ENCODE peak calls at places on chromosomes 1 and 21, in nine cellular contexts. A, J, G, W, N, Q, H, V and R are unnamed samples.
A peak's percentile ranks its signal among the peaks of the same experiment; 100 is the strongest.

GRCh38 chr1:240258910-240259309 is 167.2 kb downstream of the FMN2 start:
- DNase-seq in A (no peak), J (no peak), G (no peak), W (no peak), N (no peak), Q (no peak), H (no peak), V (no peak), R (no peak)

GRCh38 chr1:31818204-31818603 is 2.4 kb upstream of the SPOCD1 start:
- DNase-seq in A (no peak), J (no peak), G (no peak), W (no peak), N (no peak), Q (no peak), H (no peak), V (no peak), R (no peak)

GRCh38 chr1:5921671-5922070 is 70.6 kb downstream of the NPHP4 start:
- DNase-seq in A (no peak), J (no peak), G (no peak), W (no peak), N (no peak), Q (no peak), H (no peak), V (no peak), R (no peak)

GRCh38 chr1:238281418-238281817 is 390.7 kb upstream of the ZP4 start:
- DNase-seq in A (no peak), J (no peak), G (no peak), W (peak; percentile 43), N (no peak), Q (no peak), H (no peak), V (no peak), R (no peak)

GRCh38 chr1:180926164-180926981 is 13.7 kb downstream of the KIAA1614 start:
- DNase-seq in A (no peak), J (no peak), G (no peak), W (no peak), N (peak; percentile 96), Q (peak; percentile 55), H (no peak), V (no peak), R (no peak)

GRCh38 chr1:168235548-168235885 is 9.7 kb downstream of the SFT2D2 start:
- DNase-seq in A (no peak), J (no peak), G (no peak), W (no peak), N (no peak), Q (no peak), H (no peak), V (no peak), R (no peak)

GRCh38 chr1:158163000-158163947 is 17.4 kb upstream of the CD1D start:
- DNase-seq in A (no peak), J (no peak), G (no peak), W (no peak), N (no peak), Q (no peak), H (no peak), V (no peak), R (no peak)

GRCh38 chr1:108049083-108049819 is 84.3 kb upstream of the VAV3 start:
- DNase-seq in A (no peak), J (no peak), G (peak; percentile 21), W (peak; percentile 93), N (peak; percentile 16), Q (peak; percentile 19), H (no peak), V (no peak), R (no peak)

GRCh38 chr1:213570487-213570886 is 417.3 kb upstream of the PROX1 start:
- DNase-seq in A (no peak), J (no peak), G (no peak), W (peak; percentile 24), N (no peak), Q (no peak), H (no peak), V (no peak), R (no peak)

GRCh38 chr1:200090252-200091159 is 63.0 kb downstream of the NR5A2 start:
- DNase-seq in A (no peak), J (no peak), G (no peak), W (peak; percentile 47), N (no peak), Q (no peak), H (no peak), V (no peak), R (no peak)

GRCh38 chr1:163928649-163929048 is 606.9 kb downstream of the NUF2 start:
- DNase-seq in A (no peak), J (no peak), G (no peak), W (no peak), N (no peak), Q (no peak), H (no peak), V (no peak), R (no peak)

GRCh38 chr1:56362994-56363770 is 216.2 kb downstream of the PLPP3 start:
- DNase-seq in A (no peak), J (no peak), G (no peak), W (no peak), N (peak; percentile 40), Q (peak; percentile 13), H (no peak), V (no peak), R (no peak)

GRCh38 chr21:39451332-39452206 is at the start of gene SH3BGR:
- DNase-seq in A (peak; percentile 85), J (no peak), G (no peak), W (peak; percentile 38), N (peak; percentile 35), Q (peak; percentile 40), H (no peak), V (no peak), R (no peak)

GRCh38 chr1:43786975-43787374 is 79.6 kb downstream of the ST3GAL3 start:
- DNase-seq in A (no peak), J (no peak), G (no peak), W (no peak), N (peak; percentile 16), Q (no peak), H (no peak), V (no peak), R (no peak)

GRCh38 chr1:117659565-117660264 is 53.9 kb downstream of the TENT5C start:
- DNase-seq in A (no peak), J (no peak), G (peak; percentile 58), W (no peak), N (no peak), Q (no peak), H (no peak), V (no peak), R (no peak)

GRCh38 chr1:160353223-160353622 is 10.0 kb downstream of the NCSTN start:
- DNase-seq in A (no peak), J (no peak), G (no peak), W (no peak), N (no peak), Q (no peak), H (no peak), V (no peak), R (no peak)

GRCh38 chr1:11784993-11785769 is 20.6 kb downstream of the MTHFR start:
- DNase-seq in A (peak; percentile 91), J (peak; percentile 20), G (peak; percentile 65), W (peak; percentile 81), N (peak; percentile 57), Q (peak; percentile 30), H (peak; percentile 69), V (peak; percentile 43), R (no peak)

GRCh38 chr1:183124259-183124658 is 61.8 kb upstream of the LAMC2 start:
- DNase-seq in A (no peak), J (no peak), G (no peak), W (peak; percentile 41), N (peak; percentile 24), Q (no peak), H (no peak), V (no peak), R (no peak)

GRCh38 chr1:41631154-41631553 is 146.7 kb upstream of the EDN2 start:
- DNase-seq in A (no peak), J (no peak), G (no peak), W (no peak), N (no peak), Q (no peak), H (no peak), V (no peak), R (no peak)

GRCh38 chr1:23913212-23913880 is at the start of gene CNR2:
- DNase-seq in A (no peak), J (no peak), G (peak; percentile 24), W (no peak), N (no peak), Q (no peak), H (no peak), V (no peak), R (no peak)

GRCh38 chr1:6860401-6860800 is 75.1 kb downstream of the CAMTA1 start:
- DNase-seq in A (no peak), J (no peak), G (no peak), W (no peak), N (no peak), Q (no peak), H (no peak), V (no peak), R (no peak)

GRCh38 chr1:172530000-172530399 is 3.0 kb upstream of the SUCO start:
- DNase-seq in A (no peak), J (no peak), G (no peak), W (peak; percentile 22), N (no peak), Q (no peak), H (no peak), V (no peak), R (no peak)

GRCh38 chr1:101511501-101511900 is 274.7 kb downstream of the S1PR1 start:
- DNase-seq in A (no peak), J (no peak), G (no peak), W (no peak), N (no peak), Q (no peak), H (no peak), V (no peak), R (no peak)

GRCh38 chr1:229432116-229432461 is 1.8 kb downstream of the ACTA1 start:
- DNase-seq in A (no peak), J (no peak), G (no peak), W (no peak), N (no peak), Q (no peak), H (no peak), V (no peak), R (no peak)

GRCh38 chr1:61247881-61248752 is 165.8 kb downstream of the NFIA start:
- DNase-seq in A (no peak), J (no peak), G (no peak), W (no peak), N (no peak), Q (no peak), H (no peak), V (no peak), R (no peak)

GRCh38 chr1:33032126-33032869 is 4.4 kb downstream of the AK2 start:
- DNase-seq in A (no peak), J (no peak), G (no peak), W (peak; percentile 55), N (no peak), Q (no peak), H (no peak), V (no peak), R (no peak)

GRCh38 chr1:157994081-157994581 is 686 bp downstream of the KIRREL1 start:
- DNase-seq in A (no peak), J (no peak), G (no peak), W (no peak), N (no peak), Q (no peak), H (no peak), V (no peak), R (no peak)

GRCh38 chr1:180309338-180309737 is 79.3 kb downstream of the LHX4 start:
- DNase-seq in A (no peak), J (no peak), G (no peak), W (peak; percentile 87), N (no peak), Q (no peak), H (no peak), V (no peak), R (no peak)

GRCh38 chr1:193019442-193020026 is 39.6 kb downstream of the UCHL5 start:
- DNase-seq in A (no peak), J (no peak), G (no peak), W (peak; percentile 60), N (peak; percentile 22), Q (no peak), H (no peak), V (peak; percentile 85), R (no peak)

GRCh38 chr1:33684346-33685122 is 179.3 kb upstream of the HMGB4 start:
- DNase-seq in A (no peak), J (no peak), G (no peak), W (peak; percentile 13), N (no peak), Q (no peak), H (no peak), V (no peak), R (no peak)

GRCh38 chr1:117633936-117634335 is 28.1 kb downstream of the TENT5C start:
- DNase-seq in A (no peak), J (no peak), G (no peak), W (no peak), N (no peak), Q (no peak), H (no peak), V (no peak), R (no peak)